ENCODE peak calls at places on chromosomes 13 and 19, in four cellular contexts. One of them, this sample, is unnamed.

GRCh38 chr13:27534976-27535370 is 84.6 kb upstream of the MTIF3 start:
- DNase-seq in WTC11: no peak
- DNase-seq in GM12878: no peak
- DNase-seq in K562: no peak
- DNase-seq in this sample: no peak

GRCh38 chr13:40340368-40341085 is 325.9 kb downstream of the FOXO1 start:
- DNase-seq in WTC11: no peak
- DNase-seq in GM12878: no peak
- DNase-seq in K562: no peak
- DNase-seq in this sample: no peak

GRCh38 chr19:18743281-18743825 is 47.8 kb downstream of the COMP start:
- DNase-seq in WTC11: no peak
- DNase-seq in GM12878: no peak
- DNase-seq in K562: peak
- DNase-seq in this sample: peak

GRCh38 chr13:110312669-110313031 is 5.6 kb downstream of the COL4A2 start:
- DNase-seq in WTC11: no peak
- DNase-seq in GM12878: no peak
- DNase-seq in K562: no peak
- DNase-seq in this sample: no peak

GRCh38 chr13:106241974-106242373 is 293.5 kb downstream of the EFNB2 start:
- DNase-seq in WTC11: no peak
- DNase-seq in GM12878: no peak
- DNase-seq in K562: no peak
- DNase-seq in this sample: no peak

GRCh38 chr19:5352229-5352763 is 11.7 kb upstream of the PTPRS start:
- DNase-seq in WTC11: no peak
- DNase-seq in GM12878: no peak
- DNase-seq in K562: no peak
- DNase-seq in this sample: no peak

GRCh38 chr13:69999875-70000274 is 107.8 kb upstream of the ATXN8OS start:
- DNase-seq in WTC11: no peak
- DNase-seq in GM12878: no peak
- DNase-seq in K562: no peak
- DNase-seq in this sample: no peak

GRCh38 chr13:47120284-47120683 is 223.4 kb upstream of the HTR2A start:
- DNase-seq in WTC11: no peak
- DNase-seq in GM12878: no peak
- DNase-seq in K562: no peak
- DNase-seq in this sample: no peak

GRCh38 chr13:113938716-113939115 is 35.2 kb downstream of the C13orf46 start:
- DNase-seq in WTC11: no peak
- DNase-seq in GM12878: no peak
- DNase-seq in K562: no peak
- DNase-seq in this sample: peak

GRCh38 chr13:50626031-50626643 is 217.4 kb downstream of the DLEU7 start:
- DNase-seq in WTC11: no peak
- DNase-seq in GM12878: no peak
- DNase-seq in K562: peak
- DNase-seq in this sample: no peak

GRCh38 chr19:34261335-34262109 is 7.2 kb downstream of the GARRE1 start:
- DNase-seq in WTC11: no peak
- DNase-seq in GM12878: no peak
- DNase-seq in K562: no peak
- DNase-seq in this sample: no peak

GRCh38 chr19:14410054-14410774 is 8.9 kb downstream of the DDX39A start:
- DNase-seq in WTC11: no peak
- DNase-seq in GM12878: no peak
- DNase-seq in K562: no peak
- DNase-seq in this sample: no peak

GRCh38 chr13:39110518-39111097 is 72.4 kb downstream of the NHLRC3 start:
- DNase-seq in WTC11: no peak
- DNase-seq in GM12878: no peak
- DNase-seq in K562: no peak
- DNase-seq in this sample: no peak

GRCh38 chr13:44810067-44810840 is 179.0 kb downstream of the NUFIP1 start:
- DNase-seq in WTC11: no peak
- DNase-seq in GM12878: no peak
- DNase-seq in K562: no peak
- DNase-seq in this sample: peak

GRCh38 chr13:100674363-100674847 is at the start of gene TMTC4:
- DNase-seq in WTC11: no peak
- DNase-seq in GM12878: no peak
- DNase-seq in K562: peak
- DNase-seq in this sample: peak

GRCh38 chr19:19447536-19448237 is 42.2 kb downstream of the GATAD2A start:
- DNase-seq in WTC11: no peak
- DNase-seq in GM12878: no peak
- DNase-seq in K562: no peak
- DNase-seq in this sample: no peak

GRCh38 chr13:25910243-25910642 is 141.6 kb downstream of the SHISA2 start:
- DNase-seq in WTC11: no peak
- DNase-seq in GM12878: no peak
- DNase-seq in K562: no peak
- DNase-seq in this sample: no peak

GRCh38 chr13:44312898-44313551 is 60.6 kb upstream of the SERP2 start:
- DNase-seq in WTC11: no peak
- DNase-seq in GM12878: no peak
- DNase-seq in K562: no peak
- DNase-seq in this sample: no peak

GRCh38 chr13:20567881-20568528 is 1.0 kb downstream of the IFT88 start:
- DNase-seq in WTC11: no peak
- DNase-seq in GM12878: no peak
- DNase-seq in K562: no peak
- DNase-seq in this sample: no peak

GRCh38 chr13:36997716-36998427 is 1.3 kb downstream of the ALG5 start:
- DNase-seq in WTC11: no peak
- DNase-seq in GM12878: no peak
- DNase-seq in K562: no peak
- DNase-seq in this sample: no peak

GRCh38 chr19:19053508-19054314 is 10.1 kb upstream of the SLC25A42 start:
- DNase-seq in WTC11: peak
- DNase-seq in GM12878: no peak
- DNase-seq in K562: peak
- DNase-seq in this sample: peak

GRCh38 chr19:42048992-42049391 is 21.0 kb downstream of the GRIK5 start:
- DNase-seq in WTC11: no peak
- DNase-seq in GM12878: no peak
- DNase-seq in K562: no peak
- DNase-seq in this sample: no peak

GRCh38 chr13:111436446-111436845 is 116.0 kb downstream of the TEX29 start:
- DNase-seq in WTC11: no peak
- DNase-seq in GM12878: no peak
- DNase-seq in K562: no peak
- DNase-seq in this sample: no peak

GRCh38 chr13:31418186-31418585 is 218.4 kb downstream of the B3GLCT start:
- DNase-seq in WTC11: no peak
- DNase-seq in GM12878: no peak
- DNase-seq in K562: no peak
- DNase-seq in this sample: no peak

GRCh38 chr13:54373211-54373610 is 1344.6 kb downstream of the OLFM4 start:
- DNase-seq in WTC11: peak
- DNase-seq in GM12878: no peak
- DNase-seq in K562: no peak
- DNase-seq in this sample: no peak

GRCh38 chr19:14381689-14382474 is 638 bp downstream of the ADGRE5 start:
- DNase-seq in WTC11: no peak
- DNase-seq in GM12878: no peak
- DNase-seq in K562: peak
- DNase-seq in this sample: no peak

GRCh38 chr13:105937451-105937850 is 598.0 kb downstream of the EFNB2 start:
- DNase-seq in WTC11: no peak
- DNase-seq in GM12878: no peak
- DNase-seq in K562: no peak
- DNase-seq in this sample: peak

GRCh38 chr19:44636439-44637389 is 7.0 kb upstream of the PVR start:
- DNase-seq in WTC11: no peak
- DNase-seq in GM12878: no peak
- DNase-seq in K562: no peak
- DNase-seq in this sample: no peak

GRCh38 chr19:38583985-38584305 is 33.8 kb downstream of the MAP4K1 start:
- DNase-seq in WTC11: no peak
- DNase-seq in GM12878: no peak
- DNase-seq in K562: no peak
- DNase-seq in this sample: no peak

GRCh38 chr13:47420568-47420967 is 523.7 kb upstream of the HTR2A start:
- DNase-seq in WTC11: no peak
- DNase-seq in GM12878: no peak
- DNase-seq in K562: no peak
- DNase-seq in this sample: no peak

GRCh38 chr13:109941951-109942350 is 155.6 kb upstream of the IRS2 start:
- DNase-seq in WTC11: no peak
- DNase-seq in GM12878: no peak
- DNase-seq in K562: no peak
- DNase-seq in this sample: no peak

GRCh38 chr13:98521461-98521860 is 55.4 kb downstream of the STK24 start:
- DNase-seq in WTC11: no peak
- DNase-seq in GM12878: no peak
- DNase-seq in K562: no peak
- DNase-seq in this sample: no peak

GRCh38 chr13:94764576-94765321 is 52.4 kb upstream of the SOX21 start:
- DNase-seq in WTC11: no peak
- DNase-seq in GM12878: no peak
- DNase-seq in K562: no peak
- DNase-seq in this sample: no peak
- TF ChIP-seq USF1 in WTC11: no peak
- TF ChIP-seq USF1 in GM12878: no peak
- TF ChIP-seq USF1 in K562: no peak
- TF ChIP-seq USF1 in this sample: no peak

GRCh38 chr13:51883226-51883600 is 21.4 kb downstream of the CCDC70 start:
- DNase-seq in WTC11: no peak
- DNase-seq in GM12878: no peak
- DNase-seq in K562: no peak
- DNase-seq in this sample: no peak

GRCh38 chr13:51892657-51893056 is 30.9 kb downstream of the CCDC70 start:
- DNase-seq in WTC11: no peak
- DNase-seq in GM12878: no peak
- DNase-seq in K562: no peak
- DNase-seq in this sample: no peak

GRCh38 chr13:51882570-51883225 is 20.9 kb downstream of the CCDC70 start:
- DNase-seq in WTC11: no peak
- DNase-seq in GM12878: no peak
- DNase-seq in K562: no peak
- DNase-seq in this sample: no peak

GRCh38 chr13:51885651-51886050 is 23.9 kb downstream of the CCDC70 start:
- DNase-seq in WTC11: no peak
- DNase-seq in GM12878: no peak
- DNase-seq in K562: no peak
- DNase-seq in this sample: no peak

DNA sequence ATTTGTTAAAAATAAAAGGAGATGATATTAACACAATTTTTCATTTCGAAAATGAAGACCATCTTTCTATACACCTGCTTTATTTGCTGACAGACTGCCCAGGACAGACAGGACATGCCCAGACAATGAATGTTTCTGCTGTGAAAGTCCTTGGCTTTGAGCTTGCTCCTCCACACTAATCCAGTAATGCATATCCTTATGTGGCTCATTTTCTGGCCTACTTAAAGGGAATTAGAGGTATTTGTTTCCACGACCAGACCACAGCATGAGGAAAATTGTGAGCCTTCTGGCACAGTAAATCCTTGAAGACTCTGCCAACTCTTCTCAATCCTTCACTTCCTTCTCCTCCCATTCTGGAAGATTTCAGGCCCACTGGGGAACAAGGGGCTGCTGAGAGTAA is 25.7 kb downstream of the CCDC70 start:
- DNase-seq in WTC11: no peak
- DNase-seq in GM12878: no peak
- DNase-seq in K562: no peak
- DNase-seq in this sample: no peak
- TF ChIP-seq USF1 in WTC11: no peak
- TF ChIP-seq USF1 in GM12878: no peak
- TF ChIP-seq USF1 in K562: no peak
- TF ChIP-seq USF1 in this sample: no peak

DNA sequence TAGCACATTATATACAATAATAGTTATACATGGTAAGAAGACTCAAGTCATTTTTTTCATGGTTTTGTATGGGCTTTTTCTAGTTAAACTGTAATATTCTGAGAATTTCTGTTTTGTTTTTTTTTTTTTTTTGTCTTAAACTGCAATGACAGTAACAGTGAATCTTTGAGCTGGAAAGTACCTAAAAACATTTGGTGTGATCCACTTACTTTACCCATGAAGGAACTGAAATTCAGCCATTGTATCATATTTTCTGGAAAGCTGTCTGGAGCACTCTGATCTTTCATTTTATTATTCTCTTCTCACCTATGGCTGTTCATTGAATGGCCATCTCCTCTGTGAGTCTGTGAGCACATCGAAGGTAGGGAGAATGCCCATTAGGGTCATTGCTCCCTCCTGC is 37.8 kb downstream of the MYO16 start:
- DNase-seq in WTC11: no peak
- DNase-seq in GM12878: no peak
- DNase-seq in K562: no peak
- DNase-seq in this sample: no peak
- TF ChIP-seq USF1 in WTC11: no peak
- TF ChIP-seq USF1 in GM12878: no peak
- TF ChIP-seq USF1 in K562: no peak
- TF ChIP-seq USF1 in this sample: no peak

DNA sequence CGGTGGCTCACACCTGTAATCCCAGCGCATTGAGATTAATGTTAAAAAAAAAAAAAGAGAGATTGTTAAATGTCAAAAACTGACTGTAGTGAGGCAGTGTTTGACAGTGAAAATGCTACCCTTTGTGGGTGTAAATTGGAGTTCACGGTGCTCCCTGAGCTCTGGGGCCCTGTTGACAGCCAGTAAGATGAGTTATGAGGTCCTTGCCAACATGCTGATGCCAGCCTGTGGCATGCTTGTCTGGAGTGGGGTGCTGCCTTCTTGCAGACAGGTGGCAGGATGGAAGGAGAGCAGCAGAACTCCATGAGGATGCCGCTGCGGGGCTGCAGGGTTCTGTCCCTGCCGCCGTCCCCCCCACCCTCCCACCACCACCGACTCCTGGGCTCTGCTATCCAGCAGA is 25.9 kb downstream of the PRAM1 start:
- DNase-seq in WTC11: no peak
- DNase-seq in GM12878: no peak
- DNase-seq in K562: no peak
- DNase-seq in this sample: no peak
- TF ChIP-seq USF1 in WTC11: no peak
- TF ChIP-seq USF1 in GM12878: no peak
- TF ChIP-seq USF1 in K562: no peak
- TF ChIP-seq USF1 in this sample: no peak